ENCODE peak calls at places on chromosomes 2 and 18, in five cellular contexts. One of them, this sample, is unnamed. For H3K4me1, the result is how much of the 10 kb centered on the place peaks cover.

GRCh38 chr2:73614997-73615396 is 27.2 kb downstream of the NAT8 start:
- DNase-seq in cardiac muscle cell: no peak
- DNase-seq in transverse colon: no peak
- DNase-seq in left ventricle myocardium inferior: no peak
- DNase-seq in prostate gland: no peak
- DNase-seq in this sample: no peak

GRCh38 chr18:3217930-3218647 is 1.7 kb downstream of the MYOM1 start:
- DNase-seq in cardiac muscle cell: peak
- DNase-seq in transverse colon: peak
- DNase-seq in left ventricle myocardium inferior: no peak
- DNase-seq in prostate gland: no peak
- DNase-seq in this sample: no peak

GRCh38 chr2:42713920-42714319 is 50.0 kb downstream of the OXER1 start:
- DNase-seq in cardiac muscle cell: no peak
- DNase-seq in transverse colon: no peak
- DNase-seq in left ventricle myocardium inferior: no peak
- DNase-seq in prostate gland: no peak
- DNase-seq in this sample: no peak

GRCh38 chr18:49227456-49227855 is 233.0 kb downstream of the DYM start:
- DNase-seq in cardiac muscle cell: no peak
- DNase-seq in transverse colon: peak
- DNase-seq in left ventricle myocardium inferior: no peak
- DNase-seq in prostate gland: no peak
- DNase-seq in this sample: no peak

GRCh38 chr2:69177785-69178636 is 165.0 kb downstream of the ANTXR1 start:
- DNase-seq in cardiac muscle cell: peak
- DNase-seq in transverse colon: peak
- DNase-seq in left ventricle myocardium inferior: peak
- DNase-seq in prostate gland: peak
- DNase-seq in this sample: peak

GRCh38 chr2:201254331-201254730 is 6.0 kb upstream of the CASP8 start:
- DNase-seq in cardiac muscle cell: no peak
- DNase-seq in transverse colon: peak
- DNase-seq in left ventricle myocardium inferior: no peak
- DNase-seq in prostate gland: peak
- DNase-seq in this sample: peak

GRCh38 chr2:190637331-190637734 is 11.6 kb upstream of the NAB1 start:
- DNase-seq in cardiac muscle cell: peak
- DNase-seq in transverse colon: no peak
- DNase-seq in left ventricle myocardium inferior: no peak
- DNase-seq in prostate gland: no peak
- DNase-seq in this sample: no peak

GRCh38 chr2:98389248-98389605 is 43.0 kb downstream of the CNGA3 start:
- DNase-seq in cardiac muscle cell: no peak
- DNase-seq in transverse colon: no peak
- DNase-seq in left ventricle myocardium inferior: no peak
- DNase-seq in prostate gland: no peak
- DNase-seq in this sample: no peak

GRCh38 chr2:237570776-237571335 is 4.5 kb downstream of the PRLH start:
- DNase-seq in cardiac muscle cell: no peak
- DNase-seq in transverse colon: no peak
- DNase-seq in left ventricle myocardium inferior: no peak
- DNase-seq in prostate gland: no peak
- DNase-seq in this sample: no peak

GRCh38 chr2:217684431-217685254 is 318.2 kb downstream of the TNS1 start:
- DNase-seq in cardiac muscle cell: no peak
- DNase-seq in transverse colon: no peak
- DNase-seq in left ventricle myocardium inferior: no peak
- DNase-seq in prostate gland: no peak
- DNase-seq in this sample: no peak

GRCh38 chr2:132978840-132979239 is 308.8 kb upstream of the LYPD1 start:
- DNase-seq in cardiac muscle cell: no peak
- DNase-seq in transverse colon: no peak
- DNase-seq in left ventricle myocardium inferior: no peak
- DNase-seq in prostate gland: no peak
- DNase-seq in this sample: no peak

GRCh38 chr2:168224346-168224745 is 23.0 kb downstream of the STK39 start:
- DNase-seq in cardiac muscle cell: no peak
- DNase-seq in transverse colon: no peak
- DNase-seq in left ventricle myocardium inferior: no peak
- DNase-seq in prostate gland: no peak
- DNase-seq in this sample: no peak

GRCh38 chr2:168217920-168218319 is 29.5 kb downstream of the STK39 start:
- DNase-seq in cardiac muscle cell: no peak
- DNase-seq in transverse colon: no peak
- DNase-seq in left ventricle myocardium inferior: no peak
- DNase-seq in prostate gland: no peak
- DNase-seq in this sample: no peak

GRCh38 chr2:168216351-168217005 is 30.9 kb downstream of the STK39 start:
- DNase-seq in cardiac muscle cell: no peak
- DNase-seq in transverse colon: peak
- DNase-seq in left ventricle myocardium inferior: no peak
- DNase-seq in prostate gland: no peak
- DNase-seq in this sample: peak

GRCh38 chr2:168220971-168221819 is 26.2 kb downstream of the STK39 start:
- DNase-seq in cardiac muscle cell: no peak
- DNase-seq in transverse colon: no peak
- DNase-seq in left ventricle myocardium inferior: no peak
- DNase-seq in prostate gland: no peak
- DNase-seq in this sample: no peak

GRCh38 chr2:168222095-168222494 is 25.3 kb downstream of the STK39 start:
- DNase-seq in cardiac muscle cell: peak
- DNase-seq in transverse colon: no peak
- DNase-seq in left ventricle myocardium inferior: no peak
- DNase-seq in prostate gland: no peak
- DNase-seq in this sample: no peak
- H3K4me3 ChIP-seq in cardiac muscle cell: no peak
- H3K4me3 ChIP-seq in transverse colon: no peak
- H3K4me3 ChIP-seq in left ventricle myocardium inferior: no peak
- H3K4me3 ChIP-seq in prostate gland: no peak
- H3K4me3 ChIP-seq in this sample: no peak

GRCh38 chr18:11985532-11985931 is 4.2 kb downstream of the IMPA2 start:
- DNase-seq in cardiac muscle cell: no peak
- DNase-seq in transverse colon: no peak
- DNase-seq in left ventricle myocardium inferior: no peak
- DNase-seq in prostate gland: no peak
- DNase-seq in this sample: no peak

GRCh38 chr18:11986061-11986460 is 4.8 kb downstream of the IMPA2 start:
- DNase-seq in cardiac muscle cell: no peak
- DNase-seq in transverse colon: no peak
- DNase-seq in left ventricle myocardium inferior: no peak
- DNase-seq in prostate gland: no peak
- DNase-seq in this sample: no peak

GRCh38 chr18:11989966-11990380 is 8.7 kb downstream of the IMPA2 start:
- DNase-seq in cardiac muscle cell: peak
- DNase-seq in transverse colon: no peak
- DNase-seq in left ventricle myocardium inferior: no peak
- DNase-seq in prostate gland: no peak
- DNase-seq in this sample: peak

GRCh38 chr18:11989174-11989573 is 7.9 kb downstream of the IMPA2 start:
- DNase-seq in cardiac muscle cell: no peak
- DNase-seq in transverse colon: peak
- DNase-seq in left ventricle myocardium inferior: no peak
- DNase-seq in prostate gland: no peak
- DNase-seq in this sample: peak

GRCh38 chr18:11987527-11987926 is 6.2 kb downstream of the IMPA2 start:
- DNase-seq in cardiac muscle cell: no peak
- DNase-seq in transverse colon: no peak
- DNase-seq in left ventricle myocardium inferior: no peak
- DNase-seq in prostate gland: no peak
- DNase-seq in this sample: no peak
- H3K4me1 ChIP-seq in cardiac muscle cell: under half
- H3K4me1 ChIP-seq in transverse colon: half or more
- H3K4me1 ChIP-seq in left ventricle myocardium inferior: half or more
- H3K4me1 ChIP-seq in prostate gland: under half
- H3K4me1 ChIP-seq in this sample: under half

DNA sequence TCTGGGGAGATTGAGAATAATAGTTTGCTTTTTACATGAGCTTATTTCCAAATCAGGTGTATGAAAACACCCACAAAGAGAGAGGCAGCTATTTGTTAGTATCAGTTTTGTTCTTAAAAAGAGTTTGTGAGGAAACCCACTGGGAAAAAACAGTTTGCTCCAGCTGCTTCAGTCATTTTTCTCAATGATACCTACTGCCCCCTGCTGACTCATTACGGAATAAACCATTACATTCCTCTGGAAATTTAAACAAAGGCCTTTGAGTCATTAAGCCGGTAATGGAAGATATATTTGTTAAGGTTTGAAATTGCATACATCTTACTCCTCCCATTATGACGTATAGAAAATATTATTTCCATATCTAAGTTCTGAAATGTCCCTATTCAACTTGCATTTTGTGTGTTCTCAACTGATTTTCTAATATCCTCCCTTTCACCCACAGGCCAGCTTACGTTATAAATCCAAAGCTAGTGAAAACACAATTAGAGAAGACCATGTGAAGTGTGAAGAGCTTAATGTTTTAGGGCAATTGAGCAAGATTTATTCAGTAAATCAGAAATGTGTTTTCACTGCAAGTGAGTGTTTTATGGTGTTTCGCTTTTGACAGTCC is 761.6 kb downstream of the DSC3 start:
- DNase-seq in cardiac muscle cell: peak
- DNase-seq in transverse colon: no peak
- DNase-seq in left ventricle myocardium inferior: no peak
- DNase-seq in prostate gland: peak
- DNase-seq in this sample: no peak
- TF ChIP-seq CTCF in cardiac muscle cell: peak
- TF ChIP-seq CTCF in transverse colon: peak
- TF ChIP-seq CTCF in left ventricle myocardium inferior: peak
- TF ChIP-seq CTCF in prostate gland: no peak
- TF ChIP-seq CTCF in this sample: no peak

GRCh38 chr18:55672574-55673361 is 84.8 kb upstream of the TCF4 start:
- DNase-seq in cardiac muscle cell: no peak
- DNase-seq in transverse colon: no peak
- DNase-seq in left ventricle myocardium inferior: no peak
- DNase-seq in prostate gland: no peak
- DNase-seq in this sample: no peak
- H3K4me3 ChIP-seq in cardiac muscle cell: no peak
- H3K4me3 ChIP-seq in transverse colon: no peak
- H3K4me3 ChIP-seq in left ventricle myocardium inferior: peak
- H3K4me3 ChIP-seq in prostate gland: no peak
- H3K4me3 ChIP-seq in this sample: no peak

This sample was measured in mucosa of descending colon.